ENCODE peak calls at places on chromosomes 16 and 17, in seven cellular contexts. N is stimulated activated CD4-positive, alpha-beta T cell treated with anti-CD3 and anti-CD28 coated beads, Interleukin-15, amount 100 ng/mL, for 24 hours; E is psoas muscle; C is hippocampal formation; Y is NCI-H1105; X is right atrium auricular region; T is tibial artery. Q is an unnamed sample.
A peak's percentile ranks its signal among the peaks of the same experiment; 100 is the strongest.

GRCh38 chr16:85426806-85427205 is 186.3 kb upstream of the GSE1 start:
- DNase-seq in N (no peak), E (no peak), C (no peak), Y (no peak), X (no peak), T (peak; percentile 5), Q (no peak)

GRCh38 chr17:77560417-77560816 is 398.1 kb upstream of the TNRC6C start:
- DNase-seq in N (no peak), E (no peak), C (no peak), Y (no peak), X (no peak), T (no peak), Q (no peak)

GRCh38 chr16:84543253-84543652 is 38.8 kb upstream of the MEAK7 start:
- DNase-seq in N (no peak), E (no peak), C (no peak), Y (no peak), X (no peak), T (no peak), Q (no peak)

GRCh38 chr16:23069844-23070243 is 79.4 kb downstream of the USP31 start:
- DNase-seq in N (no peak), E (no peak), C (no peak), Y (no peak), X (no peak), T (no peak), Q (no peak)

GRCh38 chr17:51029568-51030463 is 90.9 kb downstream of the SPAG9 start:
- DNase-seq in N (no peak), E (no peak), C (no peak), Y (no peak), X (no peak), T (no peak), Q (no peak)

GRCh38 chr17:8659758-8660410 is 29.4 kb upstream of the MYH10 start:
- DNase-seq in N (no peak), E (no peak), C (no peak), Y (no peak), X (no peak), T (no peak), Q (no peak)

GRCh38 chr16:54944002-54944401 is 13.3 kb downstream of the IRX5 start:
- DNase-seq in N (no peak), E (no peak), C (no peak), Y (no peak), X (no peak), T (no peak), Q (no peak)

GRCh38 chr17:491086-492014 is 138.7 kb upstream of the RPH3AL start:
- DNase-seq in N (peak; percentile 44), E (peak; percentile 73), C (no peak), Y (no peak), X (peak; percentile 76), T (no peak), Q (no peak)

GRCh38 chr16:5041604-5042133 is 7.9 kb upstream of the NAGPA start:
- DNase-seq in N (no peak), E (no peak), C (no peak), Y (no peak), X (no peak), T (no peak), Q (no peak)

GRCh38 chr17:75978938-75979704 is at the start of the genes ACOX1 and TEN1:
- DNase-seq in N (peak; percentile 99), E (peak; percentile 98), C (peak; percentile 96), Y (peak; percentile 96), X (peak; percentile 98), T (peak; percentile 98), Q (peak; percentile 44)

GRCh38 chr16:68079616-68080344 is 5.4 kb upstream of the NFATC3 start:
- DNase-seq in N (peak; percentile 84), E (peak; percentile 77), C (peak; percentile 33), Y (no peak), X (no peak), T (peak; percentile 69), Q (no peak)

GRCh38 chr17:17350491-17351355 is 47.5 kb downstream of the NT5M start:
- DNase-seq in N (no peak), E (no peak), C (no peak), Y (no peak), X (no peak), T (no peak), Q (peak; percentile 61)

GRCh38 chr16:15765880-15766279 is 90.9 kb downstream of the MYH11 start:
- DNase-seq in N (peak; percentile 31), E (no peak), C (peak; percentile 9), Y (peak; percentile 49), X (no peak), T (no peak), Q (no peak)

GRCh38 chr16:23469814-23470213 is 16.8 kb upstream of the COG7 start:
- DNase-seq in N (no peak), E (no peak), C (no peak), Y (peak; percentile 7), X (no peak), T (no peak), Q (no peak)